ENCODE peak calls at places on chromosomes 3 and 15, in six cellular contexts. H is HEK293T, J is GM12878, F is K562, Y is HCT116, M is HepG2. A is an unnamed sample.
A peak's percentile ranks its signal among the peaks of the same experiment; 100 is the strongest.

GRCh38 chr3:172138792-172139507 is 99.6 kb downstream of the FNDC3B start:
- DNase-seq in Y (no peak), J (peak; percentile 89), F (peak; percentile 47), H (no peak), M (peak; percentile 70), A (no peak)

GRCh38 chr3:12931273-12931905 is 90.0 kb upstream of the RPL32 start:
- DNase-seq in H (no peak), J (no peak), Y (no peak), M (no peak), F (no peak), A (no peak)

GRCh38 chr3:58074126-58074715 is 66.0 kb downstream of the FLNB start:
- DNase-seq in J (no peak), M (no peak), Y (no peak), H (no peak), F (no peak), A (no peak)

GRCh38 chr3:79204351-79204750 is 563.4 kb downstream of the ROBO1 start:
- DNase-seq in J (no peak), F (no peak), M (no peak), H (no peak), Y (no peak), A (no peak)

GRCh38 chr3:41598804-41599481 is 363.0 kb downstream of the ULK4 start:
- DNase-seq in F (no peak), M (no peak), Y (no peak), H (no peak), J (no peak), A (no peak)

GRCh38 chr3:66655673-66656072 is 154.9 kb upstream of the LRIG1 start:
- DNase-seq in F (no peak), M (peak; percentile 71), H (no peak), J (no peak), Y (no peak), A (no peak)

GRCh38 chr3:42394579-42395288 is 15.7 kb downstream of the LYZL4 start:
- DNase-seq in M (no peak), F (no peak), Y (no peak), H (no peak), J (no peak), A (no peak)

GRCh38 chr3:197309528-197310361 is 11.3 kb upstream of the DLG1 start:
- DNase-seq in F (no peak), H (no peak), Y (peak; percentile 28), M (no peak), J (no peak), A (no peak)

GRCh38 chr15:80780416-80781221 is 1.4 kb downstream of the CEMIP start:
- DNase-seq in F (peak; percentile 38), H (peak; percentile 79), Y (no peak), M (peak; percentile 47), J (no peak), A (peak; percentile 85)

GRCh38 chr3:98034036-98034435 is 1.1 kb downstream of the GABRR3 start:
- DNase-seq in Y (no peak), H (no peak), M (no peak), F (no peak), J (no peak), A (no peak)

GRCh38 chr15:33242669-33243191 is 48.2 kb upstream of the FMN1 start:
- DNase-seq in M (no peak), F (peak; percentile 15), Y (no peak), H (peak; percentile 13), J (no peak), A (no peak)

GRCh38 chr15:38252481-38253311 is at the start of gene SPRED1:
- DNase-seq in Y (no peak), H (peak; percentile 20), M (peak; percentile 14), J (no peak), F (peak; percentile 75), A (peak; percentile 61)

GRCh38 chr15:70083423-70083822 is 14.3 kb downstream of the TLE3 start:
- DNase-seq in H (no peak), M (no peak), J (no peak), Y (no peak), F (peak; percentile 53), A (peak; percentile 64)

GRCh38 chr15:66789029-66790025 is 87.3 kb downstream of the SMAD6 start:
- DNase-seq in H (peak; percentile 49), J (no peak), Y (no peak), F (peak; percentile 63), M (peak; percentile 30), A (peak; percentile 66)

GRCh38 chr15:76776969-76777368 is 128.2 kb downstream of the SCAPER start:
- DNase-seq in F (no peak), Y (no peak), M (no peak), J (no peak), H (no peak), A (no peak)

GRCh38 chr15:38758001-38758400 is 193.4 kb upstream of the RASGRP1 start:
- DNase-seq in F (no peak), M (no peak), J (no peak), Y (no peak), H (peak; percentile 9), A (no peak)

GRCh38 chr15:29131336-29132109 is 138.1 kb downstream of the NSMCE3 start:
- DNase-seq in Y (no peak), M (no peak), J (no peak), H (no peak), F (no peak), A (no peak)

GRCh38 chr15:52528465-52529288 is at the start of gene MYO5A:
- DNase-seq in F (peak; percentile 80), M (peak; percentile 15), J (no peak), H (peak; percentile 62), Y (peak; percentile 22), A (peak; percentile 78)

GRCh38 chr3:153749070-153749610 is 372.1 kb upstream of the ARHGEF26 start:
- DNase-seq in J (no peak), Y (no peak), H (no peak), M (no peak), F (no peak), A (no peak)

GRCh38 chr15:32956006-32956405 is 238.2 kb downstream of the GREM1 start:
- DNase-seq in H (peak; percentile 23), F (peak; percentile 11), J (no peak), M (peak; percentile 25), Y (peak; percentile 33), A (no peak)

GRCh38 chr15:82045179-82045891 is 483 bp downstream of the MEX3B start:
- DNase-seq in H (peak; percentile 30), F (no peak), M (no peak), Y (no peak), J (no peak), A (peak; percentile 45)

GRCh38 chr3:191385101-191385500 is 54.8 kb upstream of the UTS2B start:
- DNase-seq in F (no peak), H (no peak), Y (no peak), M (no peak), J (no peak), A (no peak)

GRCh38 chr3:15386352-15386751 is 41.0 kb downstream of the METTL6 start:
- DNase-seq in J (no peak), M (no peak), Y (no peak), F (no peak), H (no peak), A (no peak)

GRCh38 chr3:32593903-32594525 is 23.4 kb upstream of the DYNC1LI1 start:
- DNase-seq in F (no peak), M (no peak), Y (no peak), H (no peak), J (no peak), A (no peak)

GRCh38 chr15:58473720-58474119 is 41.9 kb downstream of the LIPC start:
- DNase-seq in F (no peak), H (no peak), M (no peak), J (peak; percentile 63), Y (no peak), A (no peak)

GRCh38 chr3:143287403-143287802 is 167.8 kb downstream of the CHST2 start:
- DNase-seq in Y (no peak), H (no peak), J (no peak), M (no peak), F (no peak), A (no peak)

GRCh38 chr3:143291826-143292447 is 172.4 kb downstream of the CHST2 start:
- DNase-seq in F (no peak), H (no peak), M (no peak), Y (no peak), J (no peak), A (no peak)

GRCh38 chr3:143294183-143294582 is 174.6 kb downstream of the CHST2 start:
- DNase-seq in M (no peak), F (no peak), H (no peak), Y (no peak), J (no peak), A (no peak)

GRCh38 chr3:143286392-143287010 is 166.9 kb downstream of the CHST2 start:
- DNase-seq in F (no peak), H (no peak), Y (no peak), M (no peak), J (no peak), A (no peak)

GRCh38 chr3:143288944-143289343 is 169.4 kb downstream of the CHST2 start:
- DNase-seq in H (no peak), J (no peak), M (no peak), Y (no peak), F (no peak), A (no peak)
- TF ChIP-seq SP1 in H (no peak), J (no peak), M (no peak), Y (no peak), F (no peak), A (no peak)

GRCh38 chr15:35624881-35625280 is 78.9 kb upstream of the DPH6 start:
- DNase-seq in H (no peak), F (no peak), Y (no peak), J (no peak), M (no peak), A (no peak)
- TF ChIP-seq SP1 in H (no peak), F (no peak), Y (no peak), J (no peak), M (no peak), A (no peak)

GRCh38 chr3:63910873-63911272 is 1.3 kb downstream of the SCAANT1 start:
- DNase-seq in J (no peak), Y (no peak), F (no peak), H (no peak), M (peak; percentile 12), A (no peak)

GRCh38 chr3:63911395-63911900 is 735 bp downstream of the SCAANT1 start:
- DNase-seq in F (no peak), M (no peak), Y (no peak), J (no peak), H (no peak), A (no peak)

GRCh38 chr3:63908776-63909175 is 3.4 kb downstream of the SCAANT1 start:
- DNase-seq in J (no peak), M (no peak), F (no peak), H (no peak), Y (no peak), A (no peak)

GRCh38 chr3:63908081-63908736 is 4.0 kb downstream of the SCAANT1 start:
- DNase-seq in J (no peak), Y (no peak), F (no peak), M (peak; percentile 10), H (peak; percentile 23), A (no peak)

DNA sequence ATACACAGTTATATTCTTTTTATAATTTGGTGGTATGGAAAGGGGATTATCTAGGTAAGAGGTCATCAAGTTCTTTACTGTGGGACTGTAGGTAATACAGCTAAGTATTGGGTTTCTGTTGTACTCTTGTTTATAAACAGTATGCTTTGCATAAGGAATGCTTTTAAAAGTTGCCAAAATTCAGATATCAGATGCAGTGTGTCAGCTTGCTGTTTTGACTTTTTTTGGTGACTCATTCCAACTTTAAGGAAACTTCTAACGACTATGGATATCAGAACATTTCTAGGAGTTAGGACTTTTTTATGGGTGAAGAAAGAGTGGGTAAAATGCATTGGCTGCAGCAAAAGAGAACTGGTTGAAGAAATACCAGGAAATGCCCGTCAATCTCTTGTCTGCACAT is 2.8 kb downstream of the SCAANT1 start:
- DNase-seq in F (no peak), J (no peak), M (no peak), H (no peak), Y (no peak), A (no peak)
- TF ChIP-seq SP1 in F (no peak), J (no peak), M (no peak), H (no peak), Y (no peak), A (no peak)

GRCh38 chr3:168085491-168086119 is 10.1 kb downstream of the GOLIM4 start:
- DNase-seq in Y (no peak), H (no peak), J (peak; percentile 52), M (no peak), F (no peak), A (no peak)
- TF ChIP-seq SP1 in Y (no peak), H (no peak), J (no peak), M (no peak), F (no peak), A (no peak)

A was measured in WTC11.